ENCODE peak calls at places on chromosomes 7 and 10, in nine cellular contexts. One of them, this sample, is unnamed.
A peak's percentile ranks its signal among the peaks of the same experiment; 100 is the strongest.

GRCh38 chr7:28102778-28103177 is 77.8 kb downstream of the JAZF1 start:
- DNase-seq in astrocyte of the spinal cord: peak; percentile 69
- DNase-seq in CD8-positive, alpha-beta T cell: no peak
- DNase-seq in mucosa of descending colon: no peak
- DNase-seq in upper lobe of left lung: no peak
- DNase-seq in CD4-positive, alpha-beta T cell: no peak
- DNase-seq in Calu3: no peak
- DNase-seq in NB4: peak; percentile 72
- DNase-seq in A549: peak; percentile 28
- DNase-seq in this sample: no peak

GRCh38 chr10:18554479-18554878 is 96.9 kb downstream of the NSUN6 start:
- DNase-seq in astrocyte of the spinal cord: no peak
- DNase-seq in NB4: no peak
- DNase-seq in CD4-positive, alpha-beta T cell: no peak
- DNase-seq in A549: no peak
- DNase-seq in CD8-positive, alpha-beta T cell: no peak
- DNase-seq in Calu3: no peak
- DNase-seq in mucosa of descending colon: no peak
- DNase-seq in upper lobe of left lung: no peak
- DNase-seq in this sample: no peak

GRCh38 chr10:48494073-48494472 is 110.8 kb downstream of the ARHGAP22 start:
- DNase-seq in A549: no peak
- DNase-seq in NB4: no peak
- DNase-seq in Calu3: no peak
- DNase-seq in CD8-positive, alpha-beta T cell: no peak
- DNase-seq in CD4-positive, alpha-beta T cell: no peak
- DNase-seq in upper lobe of left lung: no peak
- DNase-seq in mucosa of descending colon: no peak
- DNase-seq in astrocyte of the spinal cord: no peak
- DNase-seq in this sample: peak; percentile 6

GRCh38 chr10:11165591-11166543 is 148.2 kb downstream of the CELF2 start:
- DNase-seq in astrocyte of the spinal cord: no peak
- DNase-seq in Calu3: no peak
- DNase-seq in upper lobe of left lung: peak; percentile 89
- DNase-seq in CD4-positive, alpha-beta T cell: peak; percentile 81
- DNase-seq in mucosa of descending colon: peak; percentile 55
- DNase-seq in NB4: peak; percentile 85
- DNase-seq in A549: peak; percentile 5
- DNase-seq in CD8-positive, alpha-beta T cell: peak; percentile 71
- DNase-seq in this sample: peak; percentile 32

GRCh38 chr10:45076847-45077246 is 76.1 kb downstream of the ZNF22 start:
- DNase-seq in CD4-positive, alpha-beta T cell: no peak
- DNase-seq in A549: no peak
- DNase-seq in CD8-positive, alpha-beta T cell: no peak
- DNase-seq in mucosa of descending colon: no peak
- DNase-seq in NB4: no peak
- DNase-seq in astrocyte of the spinal cord: no peak
- DNase-seq in Calu3: no peak
- DNase-seq in upper lobe of left lung: no peak
- DNase-seq in this sample: no peak

GRCh38 chr7:8638076-8638475 is 204.7 kb downstream of the NXPH1 start:
- DNase-seq in CD4-positive, alpha-beta T cell: no peak
- DNase-seq in NB4: no peak
- DNase-seq in CD8-positive, alpha-beta T cell: no peak
- DNase-seq in astrocyte of the spinal cord: peak; percentile 1
- DNase-seq in upper lobe of left lung: no peak
- DNase-seq in mucosa of descending colon: no peak
- DNase-seq in A549: no peak
- DNase-seq in Calu3: no peak
- DNase-seq in this sample: peak; percentile 25

GRCh38 chr7:65006094-65006992 is at the start of gene ERV3-1:
- DNase-seq in NB4: peak; percentile 100
- DNase-seq in A549: peak; percentile 81
- DNase-seq in astrocyte of the spinal cord: peak; percentile 95
- DNase-seq in CD8-positive, alpha-beta T cell: peak; percentile 92
- DNase-seq in Calu3: peak; percentile 87
- DNase-seq in mucosa of descending colon: peak; percentile 92
- DNase-seq in upper lobe of left lung: peak; percentile 85
- DNase-seq in CD4-positive, alpha-beta T cell: peak; percentile 93
- DNase-seq in this sample: peak; percentile 96

GRCh38 chr10:89589091-89589725 is 53.8 kb upstream of the SLC16A12 start:
- DNase-seq in CD4-positive, alpha-beta T cell: no peak
- DNase-seq in CD8-positive, alpha-beta T cell: no peak
- DNase-seq in NB4: no peak
- DNase-seq in A549: no peak
- DNase-seq in Calu3: no peak
- DNase-seq in upper lobe of left lung: no peak
- DNase-seq in mucosa of descending colon: no peak
- DNase-seq in astrocyte of the spinal cord: peak; percentile 18
- DNase-seq in this sample: no peak

GRCh38 chr10:79298403-79299244 is 48.6 kb upstream of the PPIF start:
- DNase-seq in CD4-positive, alpha-beta T cell: no peak
- DNase-seq in mucosa of descending colon: peak; percentile 62
- DNase-seq in NB4: peak; percentile 90
- DNase-seq in CD8-positive, alpha-beta T cell: peak; percentile 22
- DNase-seq in A549: peak; percentile 87
- DNase-seq in upper lobe of left lung: peak; percentile 77
- DNase-seq in Calu3: peak; percentile 63
- DNase-seq in astrocyte of the spinal cord: peak; percentile 97
- DNase-seq in this sample: peak; percentile 68

GRCh38 chr10:75398630-75399460 is 2.7 kb downstream of the ZNF503 start:
- DNase-seq in astrocyte of the spinal cord: peak; percentile 46
- DNase-seq in CD4-positive, alpha-beta T cell: no peak
- DNase-seq in CD8-positive, alpha-beta T cell: no peak
- DNase-seq in upper lobe of left lung: peak; percentile 90
- DNase-seq in NB4: no peak
- DNase-seq in mucosa of descending colon: peak; percentile 51
- DNase-seq in Calu3: no peak
- DNase-seq in A549: no peak
- DNase-seq in this sample: peak; percentile 22

GRCh38 chr7:25391295-25391861 is 163.1 kb upstream of the NPVF start:
- DNase-seq in NB4: peak; percentile 54
- DNase-seq in upper lobe of left lung: no peak
- DNase-seq in Calu3: no peak
- DNase-seq in CD4-positive, alpha-beta T cell: no peak
- DNase-seq in astrocyte of the spinal cord: peak; percentile 34
- DNase-seq in CD8-positive, alpha-beta T cell: no peak
- DNase-seq in A549: peak; percentile 4
- DNase-seq in mucosa of descending colon: no peak
- DNase-seq in this sample: no peak

GRCh38 chr7:74173074-74173473 is 1.1 kb upstream of the EIF4H start:
- DNase-seq in mucosa of descending colon: peak; percentile 59
- DNase-seq in CD4-positive, alpha-beta T cell: no peak
- DNase-seq in CD8-positive, alpha-beta T cell: no peak
- DNase-seq in A549: no peak
- DNase-seq in Calu3: no peak
- DNase-seq in astrocyte of the spinal cord: no peak
- DNase-seq in upper lobe of left lung: no peak
- DNase-seq in NB4: peak; percentile 70
- DNase-seq in this sample: peak; percentile 57

GRCh38 chr10:112769611-112770370 is 180.3 kb upstream of the TCF7L2 start:
- DNase-seq in CD8-positive, alpha-beta T cell: no peak
- DNase-seq in CD4-positive, alpha-beta T cell: no peak
- DNase-seq in NB4: no peak
- DNase-seq in astrocyte of the spinal cord: no peak
- DNase-seq in upper lobe of left lung: no peak
- DNase-seq in mucosa of descending colon: no peak
- DNase-seq in Calu3: no peak
- DNase-seq in A549: no peak
- DNase-seq in this sample: no peak

GRCh38 chr7:18125536-18125935 is 97.9 kb upstream of the PRPS1L1 start:
- DNase-seq in CD4-positive, alpha-beta T cell: no peak
- DNase-seq in mucosa of descending colon: no peak
- DNase-seq in CD8-positive, alpha-beta T cell: no peak
- DNase-seq in Calu3: no peak
- DNase-seq in upper lobe of left lung: no peak
- DNase-seq in A549: no peak
- DNase-seq in astrocyte of the spinal cord: no peak
- DNase-seq in NB4: no peak
- DNase-seq in this sample: no peak

GRCh38 chr10:66176772-66177171 is 749.1 kb upstream of the LRRTM3 start:
- DNase-seq in NB4: peak; percentile 32
- DNase-seq in A549: no peak
- DNase-seq in mucosa of descending colon: no peak
- DNase-seq in CD4-positive, alpha-beta T cell: no peak
- DNase-seq in upper lobe of left lung: no peak
- DNase-seq in CD8-positive, alpha-beta T cell: no peak
- DNase-seq in Calu3: no peak
- DNase-seq in astrocyte of the spinal cord: peak; percentile 12
- DNase-seq in this sample: no peak

GRCh38 chr10:79329529-79329928 is 17.7 kb upstream of the PPIF start:
- DNase-seq in mucosa of descending colon: no peak
- DNase-seq in NB4: no peak
- DNase-seq in astrocyte of the spinal cord: no peak
- DNase-seq in Calu3: no peak
- DNase-seq in CD4-positive, alpha-beta T cell: no peak
- DNase-seq in upper lobe of left lung: no peak
- DNase-seq in CD8-positive, alpha-beta T cell: no peak
- DNase-seq in A549: no peak
- DNase-seq in this sample: no peak

GRCh38 chr10:109883859-109884771 is 39.2 kb downstream of the XPNPEP1 start:
- DNase-seq in NB4: peak; percentile 86
- DNase-seq in upper lobe of left lung: no peak
- DNase-seq in Calu3: peak; percentile 74
- DNase-seq in CD8-positive, alpha-beta T cell: peak; percentile 63
- DNase-seq in CD4-positive, alpha-beta T cell: peak; percentile 43
- DNase-seq in A549: peak; percentile 92
- DNase-seq in mucosa of descending colon: peak; percentile 72
- DNase-seq in astrocyte of the spinal cord: peak; percentile 93
- DNase-seq in this sample: peak; percentile 58

GRCh38 chr7:650339-651031 is 76.0 kb upstream of the DNAAF5 start:
- DNase-seq in CD8-positive, alpha-beta T cell: no peak
- DNase-seq in CD4-positive, alpha-beta T cell: no peak
- DNase-seq in NB4: no peak
- DNase-seq in astrocyte of the spinal cord: no peak
- DNase-seq in Calu3: no peak
- DNase-seq in A549: no peak
- DNase-seq in upper lobe of left lung: peak; percentile 62
- DNase-seq in mucosa of descending colon: peak; percentile 18
- DNase-seq in this sample: no peak

GRCh38 chr10:109875828-109876821 is 47.2 kb downstream of the XPNPEP1 start:
- DNase-seq in upper lobe of left lung: no peak
- DNase-seq in mucosa of descending colon: no peak
- DNase-seq in A549: no peak
- DNase-seq in CD4-positive, alpha-beta T cell: no peak
- DNase-seq in astrocyte of the spinal cord: no peak
- DNase-seq in CD8-positive, alpha-beta T cell: no peak
- DNase-seq in Calu3: no peak
- DNase-seq in NB4: no peak
- DNase-seq in this sample: no peak

GRCh38 chr10:110488944-110489343 is 8.8 kb upstream of the DUSP5 start:
- DNase-seq in mucosa of descending colon: no peak
- DNase-seq in NB4: peak; percentile 29
- DNase-seq in A549: no peak
- DNase-seq in Calu3: no peak
- DNase-seq in CD8-positive, alpha-beta T cell: no peak
- DNase-seq in CD4-positive, alpha-beta T cell: no peak
- DNase-seq in upper lobe of left lung: no peak
- DNase-seq in astrocyte of the spinal cord: no peak
- DNase-seq in this sample: no peak

GRCh38 chr10:36779238-36779846 is 346.1 kb upstream of the ANKRD30A start:
- DNase-seq in upper lobe of left lung: no peak
- DNase-seq in Calu3: peak; percentile 19
- DNase-seq in CD4-positive, alpha-beta T cell: no peak
- DNase-seq in mucosa of descending colon: no peak
- DNase-seq in A549: peak; percentile 47
- DNase-seq in CD8-positive, alpha-beta T cell: no peak
- DNase-seq in astrocyte of the spinal cord: peak; percentile 81
- DNase-seq in NB4: peak; percentile 32
- DNase-seq in this sample: no peak
- TF ChIP-seq CTCF in upper lobe of left lung: peak; percentile 78
- TF ChIP-seq CTCF in Calu3: no peak
- TF ChIP-seq CTCF in CD4-positive, alpha-beta T cell: no peak
- TF ChIP-seq CTCF in mucosa of descending colon: no peak
- TF ChIP-seq CTCF in A549: peak; percentile 85
- TF ChIP-seq CTCF in CD8-positive, alpha-beta T cell: no peak
- TF ChIP-seq CTCF in astrocyte of the spinal cord: peak; percentile 74
- TF ChIP-seq CTCF in NB4: no peak
- TF ChIP-seq CTCF in this sample: peak; percentile 34

GRCh38 chr10:13703997-13704536 is 117.3 kb downstream of the PRPF18 start:
- DNase-seq in NB4: no peak
- DNase-seq in mucosa of descending colon: no peak
- DNase-seq in Calu3: no peak
- DNase-seq in CD8-positive, alpha-beta T cell: no peak
- DNase-seq in A549: no peak
- DNase-seq in CD4-positive, alpha-beta T cell: no peak
- DNase-seq in upper lobe of left lung: no peak
- DNase-seq in astrocyte of the spinal cord: no peak
- DNase-seq in this sample: no peak
- TF ChIP-seq CTCF in NB4: no peak
- TF ChIP-seq CTCF in mucosa of descending colon: no peak
- TF ChIP-seq CTCF in Calu3: no peak
- TF ChIP-seq CTCF in CD8-positive, alpha-beta T cell: no peak
- TF ChIP-seq CTCF in A549: no peak
- TF ChIP-seq CTCF in CD4-positive, alpha-beta T cell: no peak
- TF ChIP-seq CTCF in upper lobe of left lung: no peak
- TF ChIP-seq CTCF in astrocyte of the spinal cord: no peak
- TF ChIP-seq CTCF in this sample: no peak

GRCh38 chr7:116249969-116250553 is 39.7 kb downstream of the TES start:
- DNase-seq in mucosa of descending colon: no peak
- DNase-seq in NB4: peak; percentile 41
- DNase-seq in A549: peak; percentile 45
- DNase-seq in astrocyte of the spinal cord: peak; percentile 53
- DNase-seq in upper lobe of left lung: no peak
- DNase-seq in CD8-positive, alpha-beta T cell: no peak
- DNase-seq in CD4-positive, alpha-beta T cell: no peak
- DNase-seq in Calu3: peak; percentile 32
- DNase-seq in this sample: no peak
- TF ChIP-seq CTCF in mucosa of descending colon: no peak
- TF ChIP-seq CTCF in NB4: peak; percentile 54
- TF ChIP-seq CTCF in A549: peak; percentile 33
- TF ChIP-seq CTCF in astrocyte of the spinal cord: peak; percentile 70
- TF ChIP-seq CTCF in upper lobe of left lung: peak; percentile 54
- TF ChIP-seq CTCF in CD8-positive, alpha-beta T cell: peak; percentile 15
- TF ChIP-seq CTCF in CD4-positive, alpha-beta T cell: no peak
- TF ChIP-seq CTCF in Calu3: peak; percentile 46
- TF ChIP-seq CTCF in this sample: no peak

DNA sequence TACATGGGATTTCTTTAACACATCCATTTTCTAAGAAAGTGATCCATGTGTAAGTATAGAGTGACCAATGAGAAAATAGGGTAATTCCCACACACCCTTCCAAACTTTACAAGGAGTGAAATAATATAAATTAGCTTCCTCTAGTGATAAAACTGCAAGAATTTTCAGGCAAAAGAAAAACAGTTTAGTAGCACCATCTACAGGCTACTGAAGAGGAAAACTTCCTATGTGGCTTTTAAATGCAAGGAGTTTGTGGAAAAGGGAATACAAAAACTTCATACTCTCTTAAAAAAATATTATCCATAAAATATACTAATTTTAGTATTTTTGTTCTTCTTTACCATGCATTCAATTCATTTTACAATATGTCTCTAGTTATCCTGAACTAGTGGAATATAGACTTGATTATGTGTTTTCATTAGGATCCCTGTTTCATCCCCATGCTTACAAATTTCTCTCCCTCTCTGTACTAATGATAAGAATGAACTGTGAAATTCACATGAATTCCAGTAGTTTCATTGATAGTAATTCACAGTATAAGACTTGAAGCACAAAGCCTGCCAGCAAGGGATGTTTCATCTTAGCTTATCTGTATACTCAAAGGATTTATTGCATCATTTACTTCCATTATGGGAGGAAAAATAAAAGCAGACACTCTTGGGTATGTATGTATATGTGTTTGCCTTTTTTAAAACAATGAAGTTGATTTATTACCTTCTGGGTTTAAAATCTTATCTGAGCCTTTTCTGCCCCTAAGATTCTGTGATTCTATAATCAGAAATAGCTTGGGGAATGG is 442.9 kb downstream of the AUTS2 start:
- DNase-seq in Calu3: no peak
- DNase-seq in mucosa of descending colon: no peak
- DNase-seq in CD4-positive, alpha-beta T cell: no peak
- DNase-seq in NB4: peak; percentile 40
- DNase-seq in A549: peak; percentile 5
- DNase-seq in astrocyte of the spinal cord: peak; percentile 48
- DNase-seq in CD8-positive, alpha-beta T cell: no peak
- DNase-seq in upper lobe of left lung: no peak
- DNase-seq in this sample: no peak
- TF ChIP-seq CTCF in Calu3: no peak
- TF ChIP-seq CTCF in mucosa of descending colon: no peak
- TF ChIP-seq CTCF in CD4-positive, alpha-beta T cell: no peak
- TF ChIP-seq CTCF in NB4: peak; percentile 22
- TF ChIP-seq CTCF in A549: peak; percentile 53
- TF ChIP-seq CTCF in astrocyte of the spinal cord: peak; percentile 52
- TF ChIP-seq CTCF in CD8-positive, alpha-beta T cell: no peak
- TF ChIP-seq CTCF in upper lobe of left lung: peak; percentile 16
- TF ChIP-seq CTCF in this sample: peak; percentile 19

This sample was measured in colonic mucosa.